ENCODE peak calls at places on chromosomes 4 and X, in nine cellular contexts. N is endothelial cell; T is WTC11; P is HCT116; J is HL-60; B is activated CD8-positive, alpha-beta T cell treated with anti-CD3 and anti-CD28 coated beads for 36 hours; G is left lung; F is SK-N-SH; I is psoas muscle. V is an unnamed sample.

GRCh38 chrX:100484971-100485370 is 74.9 kb upstream of the PCDH19 start:
- DNase-seq in B (no peak), I (no peak), T (no peak), F (no peak), P (no peak), G (no peak), N (no peak), J (no peak), V (no peak)

GRCh38 chrX:9131066-9131465 is 97.1 kb upstream of the FAM9B start:
- DNase-seq in G (no peak), B (peak; percentile 16), N (no peak), F (no peak), T (no peak), I (no peak), P (no peak), J (no peak), V (no peak)

GRCh38 chr4:146521543-146522097 is at the start of gene SLC10A7:
- DNase-seq in J (peak; percentile 83), N (peak; percentile 69), G (peak; percentile 92), B (peak; percentile 85), T (peak; percentile 73), P (peak; percentile 46), F (peak; percentile 84), I (peak; percentile 81), V (peak; percentile 86)

GRCh38 chr4:83436680-83437079 is 18.9 kb downstream of the HELQ start:
- DNase-seq in N (no peak), I (no peak), F (no peak), J (no peak), T (no peak), B (no peak), G (no peak), P (no peak), V (no peak)

GRCh38 chrX:51420610-51421009 is 75.8 kb downstream of the NUDT11 start:
- DNase-seq in J (peak; percentile 9), N (peak; percentile 35), T (no peak), P (peak; percentile 23), F (peak; percentile 40), I (no peak), G (no peak), B (peak; percentile 13), V (no peak)

GRCh38 chr4:88743696-88744095 is 46.1 kb upstream of the NAP1L5 start:
- DNase-seq in J (no peak), N (no peak), B (no peak), T (no peak), G (no peak), I (no peak), P (no peak), F (no peak), V (no peak)

GRCh38 chr4:173752610-173753009 is 222.6 kb upstream of the HAND2 start:
- DNase-seq in B (peak; percentile 45), F (no peak), N (peak; percentile 65), P (peak; percentile 58), I (no peak), G (peak; percentile 25), T (peak; percentile 88), J (peak; percentile 67), V (peak; percentile 11)

GRCh38 chrX:153449306-153450113 is 3.7 kb upstream of the TREX2 start:
- DNase-seq in P (no peak), J (no peak), F (no peak), G (no peak), T (no peak), I (no peak), N (no peak), B (no peak), V (no peak)

GRCh38 chr4:80322716-80323115 is 12.8 kb upstream of the CFAP299 start:
- DNase-seq in N (no peak), I (no peak), B (peak; percentile 15), P (no peak), G (no peak), F (no peak), T (no peak), J (no peak), V (no peak)

GRCh38 chr4:95155759-95156451 is 392.9 kb downstream of the UNC5C start:
- DNase-seq in P (peak; percentile 22), G (no peak), J (no peak), T (no peak), B (no peak), N (no peak), F (peak; percentile 41), I (no peak), V (peak; percentile 16)

GRCh38 chr4:187124311-187124710 is 400.7 kb upstream of the FAT1 start:
- DNase-seq in B (no peak), G (no peak), P (no peak), J (no peak), F (peak; percentile 36), N (no peak), I (no peak), T (no peak), V (no peak)

GRCh38 chr4:53019485-53020382 is 157.6 kb downstream of the RASL11B start:
- DNase-seq in T (no peak), B (no peak), G (no peak), P (no peak), I (no peak), F (no peak), N (no peak), J (no peak), V (no peak)

GRCh38 chr4:146510942-146511341 is 10.8 kb downstream of the SLC10A7 start:
- DNase-seq in B (no peak), N (no peak), G (no peak), F (no peak), T (no peak), J (no peak), I (no peak), P (no peak), V (no peak)

GRCh38 chr4:185305979-185306442 is 89.7 kb downstream of the LRP2BP start:
- DNase-seq in B (no peak), J (no peak), T (no peak), P (peak; percentile 83), G (no peak), F (no peak), I (no peak), N (no peak), V (no peak)

GRCh38 chr4:29541757-29542156 is 1178.4 kb upstream of the PCDH7 start:
- DNase-seq in B (no peak), I (no peak), G (peak; percentile 33), F (no peak), N (no peak), T (no peak), P (no peak), J (no peak), V (no peak)

GRCh38 chr4:22794731-22795130 is 102.0 kb downstream of the GBA3 start:
- DNase-seq in N (no peak), P (no peak), J (no peak), B (no peak), F (no peak), T (no peak), G (no peak), I (no peak), V (no peak)
- TF ChIP-seq CTCF in N (no peak), P (no peak), J (no peak), B (no peak), F (no peak), T (no peak), G (no peak), I (no peak), V (no peak)

GRCh38 chr4:152578670-152579069 is 42.8 kb upstream of the FBXW7 start:
- DNase-seq in P (no peak), B (no peak), T (no peak), N (no peak), I (no peak), F (no peak), J (no peak), G (no peak), V (no peak)

GRCh38 chr4:152579916-152580315 is 44.0 kb upstream of the FBXW7 start:
- DNase-seq in P (no peak), F (no peak), B (no peak), T (no peak), J (no peak), I (no peak), G (no peak), N (no peak), V (no peak)

GRCh38 chr4:152579107-152579764 is 43.3 kb upstream of the FBXW7 start:
- DNase-seq in B (no peak), N (no peak), P (no peak), F (no peak), T (no peak), J (no peak), I (no peak), G (no peak), V (no peak)

GRCh38 chr4:152585036-152585439 is 49.1 kb upstream of the FBXW7 start:
- DNase-seq in F (no peak), I (no peak), J (no peak), G (no peak), N (no peak), P (no peak), T (no peak), B (no peak), V (peak; percentile 47)

DNA sequence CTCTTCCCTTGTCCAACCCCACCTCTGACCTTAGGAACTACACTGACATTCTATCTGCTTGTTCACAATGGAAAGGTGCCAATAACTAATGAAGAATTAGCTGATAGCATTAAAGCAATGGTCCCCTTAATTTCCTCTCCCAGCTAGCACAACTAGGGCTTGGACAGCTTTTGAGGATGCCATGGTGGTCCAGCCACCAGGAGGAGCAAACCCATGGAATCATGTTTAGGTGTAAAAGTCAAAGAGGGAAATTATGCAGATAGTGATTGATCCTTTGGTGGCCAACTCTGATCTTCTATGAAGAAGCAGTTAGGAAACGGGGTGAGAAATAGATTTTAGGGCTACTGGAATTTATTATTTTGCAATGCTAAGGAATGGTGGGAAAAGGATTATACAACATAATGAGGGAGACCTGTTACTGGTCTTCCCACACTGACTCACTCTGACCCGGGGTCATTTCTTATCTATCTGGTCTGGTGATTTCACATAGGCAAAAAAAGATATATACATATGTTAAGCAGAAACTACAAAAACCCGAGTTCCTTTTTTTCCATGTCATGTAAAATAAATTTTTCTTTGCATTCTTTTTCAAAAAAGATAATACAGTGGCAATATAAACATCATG is 45.8 kb upstream of the FBXW7 start:
- DNase-seq in B (no peak), F (no peak), I (no peak), T (no peak), N (no peak), G (no peak), P (no peak), J (no peak), V (no peak)
- TF ChIP-seq CTCF in B (no peak), F (peak; percentile 19), I (no peak), T (no peak), N (no peak), G (no peak), P (no peak), J (no peak), V (no peak)

DNA sequence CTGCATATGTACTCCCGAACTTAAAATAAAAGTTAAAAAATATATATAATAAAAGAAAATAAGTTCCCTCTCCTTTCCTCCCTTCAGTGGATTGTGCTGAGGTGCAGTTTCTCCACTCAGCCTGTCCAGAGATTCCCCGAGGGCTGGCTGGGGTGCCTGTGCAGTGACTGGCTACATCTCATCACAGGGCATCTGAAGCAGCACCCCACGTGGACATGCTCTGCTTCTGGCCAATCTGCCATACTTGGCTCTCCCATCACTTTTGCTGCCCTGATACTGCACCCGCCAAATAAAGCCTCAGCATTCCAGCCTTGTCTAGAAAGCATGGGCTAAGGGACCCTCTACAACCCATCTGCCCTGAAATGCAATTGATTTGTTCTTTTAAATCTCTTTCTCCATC is 11.1 kb upstream of the MGST2 start:
- DNase-seq in N (no peak), J (no peak), F (no peak), P (no peak), I (no peak), G (no peak), B (no peak), T (no peak), V (no peak)
- TF ChIP-seq CTCF in N (no peak), J (no peak), F (no peak), P (no peak), I (no peak), G (no peak), B (no peak), T (no peak), V (no peak)

GRCh38 chrX:69060631-69061408 is 104.4 kb downstream of the PJA1 start:
- DNase-seq in G (no peak), T (peak; percentile 37), J (no peak), I (no peak), F (no peak), B (no peak), N (peak; percentile 34), P (peak; percentile 3), V (no peak)
- TF ChIP-seq CTCF in G (no peak), T (no peak), J (no peak), I (peak; percentile 29), F (peak; percentile 36), B (no peak), N (no peak), P (peak; percentile 38), V (peak; percentile 20)